ENCODE peak calls at places on chromosomes 3 and 15, in seven cellular contexts. T is fibroblast of lung; F is CD4-positive, alpha-beta T cell; U is ovary; S is HCT116; R is RWPE1; W is hepatocyte. D is an unnamed sample.

GRCh38 chr3:52038227-52038626 is 18.1 kb downstream of the DUSP7 start:
- DNase-seq in R (peak), U (no peak), T (no peak), F (no peak), W (no peak), S (no peak), D (no peak)

GRCh38 chr15:80160570-80161156 is 7.9 kb downstream of the FAH start:
- DNase-seq in U (no peak), T (peak), S (no peak), W (peak), F (no peak), R (peak), D (peak)

GRCh38 chr3:192850501-192850981 is 67.1 kb downstream of the MB21D2 start:
- DNase-seq in T (no peak), S (no peak), U (no peak), F (no peak), W (peak), R (peak), D (peak)

GRCh38 chr3:32951410-32951811 is at the start of gene CCR4:
- DNase-seq in R (no peak), F (peak), W (no peak), T (no peak), U (no peak), S (no peak), D (no peak)

GRCh38 chr3:27629381-27629780 is 92.7 kb downstream of the EOMES start:
- DNase-seq in W (no peak), S (no peak), R (no peak), T (no peak), F (no peak), U (no peak), D (no peak)

GRCh38 chr3:21109056-21109455 is 642.0 kb downstream of the ZNF385D start:
- DNase-seq in T (no peak), W (no peak), R (no peak), S (no peak), F (no peak), U (no peak), D (no peak)

GRCh38 chr3:16090013-16090412 is 84.5 kb upstream of the GALNT15 start:
- DNase-seq in F (no peak), S (no peak), T (peak), W (peak), U (no peak), R (peak), D (peak)

GRCh38 chr15:89492111-89492641 is 4.2 kb downstream of the RHCG start:
- DNase-seq in S (no peak), T (no peak), F (no peak), R (peak), U (no peak), W (no peak), D (no peak)

GRCh38 chr3:66722675-66723074 is 221.9 kb upstream of the LRIG1 start:
- DNase-seq in R (peak), T (peak), U (peak), F (no peak), S (no peak), W (no peak), D (no peak)

GRCh38 chr15:25724899-25725298 is 138.2 kb downstream of the ATP10A start:
- DNase-seq in U (no peak), W (no peak), R (no peak), T (no peak), S (no peak), F (no peak), D (no peak)

GRCh38 chr15:99209326-99209725 is 40.1 kb downstream of the TTC23 start:
- DNase-seq in U (no peak), S (no peak), W (no peak), F (no peak), T (no peak), R (no peak), D (no peak)

GRCh38 chr15:42373936-42374335 is 14.6 kb downstream of the CAPN3 start:
- DNase-seq in R (no peak), U (no peak), W (no peak), S (no peak), F (no peak), T (no peak), D (no peak)

GRCh38 chr3:140720242-140720641 is 42.4 kb downstream of the TRIM42 start:
- DNase-seq in U (no peak), S (no peak), F (no peak), W (peak), R (no peak), T (no peak), D (no peak)

GRCh38 chr15:83698294-83698693 is 44.4 kb downstream of the ADAMTSL3 start:
- DNase-seq in S (no peak), R (peak), T (peak), F (no peak), W (peak), U (peak), D (peak)

GRCh38 chr15:47384316-47384715 is 333.0 kb upstream of the SEMA6D start:
- DNase-seq in R (peak), S (no peak), T (peak), F (no peak), U (peak), W (peak), D (peak)

GRCh38 chr3:149487598-149488197 is 13.2 kb downstream of the TM4SF4 start:
- DNase-seq in S (peak), R (no peak), F (no peak), T (no peak), W (no peak), U (no peak), D (no peak)

GRCh38 chr15:92001307-92001706 is 147.8 kb downstream of the SLCO3A1 start:
- DNase-seq in F (no peak), W (no peak), T (no peak), S (no peak), U (no peak), R (no peak), D (no peak)

GRCh38 chr3:11251807-11252176 is 20.4 kb upstream of the ATG7 start:
- DNase-seq in R (no peak), S (no peak), W (no peak), T (no peak), U (no peak), F (no peak), D (no peak)

GRCh38 chr3:149908558-149908957 is 62.1 kb downstream of the PFN2 start:
- DNase-seq in U (no peak), F (no peak), S (no peak), R (no peak), W (no peak), T (no peak), D (no peak)

GRCh38 chr3:149180057-149180573 is 41.5 kb downstream of the CP start:
- DNase-seq in W (peak), R (peak), S (peak), T (peak), F (no peak), U (peak), D (peak)

GRCh38 chr15:77759896-77760592 is 127.3 kb upstream of the LINGO1 start:
- DNase-seq in F (no peak), W (no peak), R (no peak), U (no peak), T (no peak), S (peak), D (no peak)

GRCh38 chr3:48428863-48429415 is 947 bp downstream of the PLXNB1 start:
- DNase-seq in T (peak), U (peak), R (no peak), S (no peak), F (peak), W (peak), D (no peak)

GRCh38 chr3:58026598-58026997 is 18.4 kb downstream of the FLNB start:
- DNase-seq in S (no peak), R (peak), F (no peak), U (no peak), W (no peak), T (no peak), D (no peak)

GRCh38 chr3:8990266-8991215 is 27.3 kb upstream of the RAD18 start:
- DNase-seq in U (no peak), F (no peak), W (peak), S (no peak), T (peak), R (no peak), D (no peak)

GRCh38 chr3:192079098-192079497 is 618.1 kb downstream of the PYDC2 start:
- DNase-seq in T (no peak), R (no peak), W (no peak), U (no peak), F (no peak), S (no peak), D (no peak)

GRCh38 chr15:33278816-33279612 is 31.8 kb upstream of the RYR3 start:
- DNase-seq in T (peak), R (peak), W (peak), F (no peak), U (no peak), S (peak), D (peak)

GRCh38 chr15:77784361-77785292 is 151.9 kb upstream of the LINGO1 start:
- DNase-seq in S (peak), F (no peak), T (peak), R (peak), W (peak), U (no peak), D (no peak)

GRCh38 chr3:98558100-98558499 is 26.3 kb downstream of the GPR15 start:
- DNase-seq in S (no peak), U (no peak), T (no peak), F (no peak), R (no peak), W (no peak), D (no peak)

GRCh38 chr3:73007992-73008712 is 11.5 kb downstream of the PPP4R2 start:
- DNase-seq in U (no peak), W (no peak), F (no peak), S (no peak), T (peak), R (no peak), D (no peak)

GRCh38 chr15:66896611-66897010 is 168.8 kb upstream of the SMAD3 start:
- DNase-seq in U (no peak), R (no peak), T (no peak), F (no peak), S (no peak), W (no peak), D (no peak)

GRCh38 chr3:114660808-114661207 is 367.0 kb downstream of the TIGIT start:
- DNase-seq in U (no peak), T (no peak), S (no peak), F (no peak), R (no peak), W (no peak), D (no peak)

GRCh38 chr15:75249726-75250125 is 8.4 kb upstream of the GOLGA6C start:
- DNase-seq in U (no peak), S (no peak), W (no peak), T (no peak), F (no peak), R (no peak), D (no peak)

GRCh38 chr3:159126261-159127020 is 324.6 kb downstream of the MFSD1 start:
- DNase-seq in W (no peak), R (no peak), S (no peak), F (no peak), T (no peak), U (no peak), D (no peak)

GRCh38 chr3:42690766-42691680 is 5.7 kb downstream of the KLHL40 start:
- DNase-seq in R (no peak), U (no peak), S (no peak), T (no peak), F (no peak), W (no peak), D (no peak)

GRCh38 chr15:69648215-69648614 is 195.6 kb downstream of the RPLP1 start:
- DNase-seq in R (no peak), F (no peak), W (peak), S (no peak), U (no peak), T (no peak), D (no peak)

GRCh38 chr3:43638594-43639447 is 17.0 kb upstream of the ANO10 start:
- DNase-seq in W (peak), U (no peak), S (peak), T (peak), R (peak), F (no peak), D (peak)

GRCh38 chr3:75983609-75984290 is 198.4 kb upstream of the ZNF717 start:
- DNase-seq in F (no peak), T (peak), U (no peak), R (no peak), W (no peak), S (no peak), D (no peak)

GRCh38 chr15:68151277-68151676 is 53.9 kb downstream of the CALML4 start:
- DNase-seq in W (no peak), S (no peak), T (peak), U (no peak), F (no peak), R (no peak), D (peak)

DNA sequence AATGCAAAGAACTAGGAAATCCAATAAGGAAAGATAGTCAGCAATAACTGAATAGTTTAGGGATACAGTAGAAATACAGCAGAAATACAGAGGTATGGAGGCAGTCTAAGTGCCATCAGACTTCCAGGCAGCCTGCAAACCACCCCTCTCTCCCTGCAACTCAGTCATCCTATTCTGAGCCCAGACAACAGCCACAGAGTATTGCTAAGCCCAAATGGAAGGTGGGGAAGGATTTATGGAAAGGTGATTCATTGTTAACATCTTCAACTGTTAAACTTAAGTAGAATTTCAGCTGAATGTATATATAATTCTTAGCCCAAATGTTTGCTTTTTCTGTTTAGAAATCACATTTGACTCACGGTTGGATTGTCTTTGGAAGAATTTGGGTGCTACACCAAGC is 300.4 kb downstream of the RBMS3 start:
- DNase-seq in S (no peak), F (no peak), W (no peak), R (no peak), U (no peak), T (no peak), D (no peak)
- H3K27ac ChIP-seq in S (no peak), F (no peak), W (no peak), R (no peak), U (no peak), T (no peak), D (no peak)

DNA sequence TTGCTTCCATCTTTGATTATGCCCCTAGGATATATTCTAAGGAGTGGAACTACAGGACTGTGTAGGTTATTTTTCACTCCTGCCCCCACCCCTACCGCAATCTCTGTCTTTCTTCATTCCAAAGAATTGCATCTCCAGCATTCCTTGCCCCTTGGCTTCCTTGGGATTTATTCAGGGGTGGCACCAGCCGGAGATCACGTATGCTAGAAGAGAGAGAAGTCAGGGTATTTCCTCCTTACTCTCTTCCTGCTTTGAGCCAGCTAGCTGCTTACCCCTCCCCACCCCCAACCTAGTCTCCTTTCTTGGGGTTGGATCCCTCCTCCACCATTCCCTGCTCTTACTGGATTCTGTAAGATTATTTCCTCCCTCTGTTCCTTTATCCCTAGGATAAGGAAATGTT is 35.0 kb upstream of the DENND4A start:
- DNase-seq in R (no peak), F (no peak), U (no peak), T (no peak), S (no peak), W (no peak), D (no peak)
- H3K27ac ChIP-seq in R (no peak), F (peak), U (no peak), T (no peak), S (no peak), W (no peak), D (no peak)

DNA sequence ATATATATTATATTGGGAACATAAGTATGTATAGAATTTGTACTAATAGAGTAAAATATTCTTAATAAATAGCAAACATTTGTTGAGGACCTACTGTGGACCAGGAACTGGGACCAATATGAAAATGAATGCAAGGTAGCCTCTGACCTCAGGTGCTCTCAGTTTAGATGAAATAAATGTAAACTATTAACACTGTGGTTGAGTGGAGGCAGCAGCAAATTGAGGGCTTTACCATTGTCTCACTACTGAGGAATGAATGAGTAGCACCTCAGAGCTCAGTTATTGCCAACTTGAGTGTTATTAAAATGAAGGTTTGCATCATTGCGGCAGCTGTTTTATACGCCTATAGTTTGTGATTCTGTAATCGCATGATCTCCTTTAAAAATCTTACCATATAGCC is 90.9 kb upstream of the CGNL1 start:
- DNase-seq in W (no peak), T (no peak), S (no peak), U (no peak), F (no peak), R (no peak), D (no peak)
- H3K27ac ChIP-seq in W (no peak), T (no peak), S (no peak), U (no peak), F (no peak), R (no peak), D (no peak)

DNA sequence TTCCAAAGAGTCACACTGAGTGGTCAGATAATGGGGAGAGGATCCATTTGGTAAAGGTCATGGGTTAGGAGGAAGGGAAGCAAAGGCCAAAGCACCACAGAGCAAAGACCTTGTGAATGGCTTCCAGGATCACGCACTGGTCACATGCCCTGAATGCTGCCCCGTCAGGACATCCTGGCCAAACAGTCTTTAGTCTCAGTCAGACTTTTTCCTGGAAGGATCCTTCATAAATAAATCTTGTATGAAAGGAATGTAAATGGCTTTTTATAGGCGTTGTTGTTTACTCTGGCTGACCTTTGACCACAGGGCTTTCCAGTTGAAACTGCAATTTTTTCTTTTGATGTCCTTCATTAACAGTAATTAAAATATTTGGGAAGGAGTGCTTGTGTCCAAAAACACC is 48.3 kb downstream of the CHAC1 start:
- DNase-seq in F (no peak), T (no peak), R (no peak), S (no peak), W (peak), U (no peak), D (no peak)
- H3K27ac ChIP-seq in F (no peak), T (peak), R (no peak), S (no peak), W (peak), U (no peak), D (peak)

GRCh38 chr15:38539008-38539343 is 25.6 kb downstream of the RASGRP1 start:
- DNase-seq in T (no peak), W (no peak), S (no peak), F (no peak), U (no peak), R (no peak), D (no peak)
- H3K27ac ChIP-seq in T (no peak), W (no peak), S (no peak), F (peak), U (no peak), R (no peak), D (no peak)

DNA sequence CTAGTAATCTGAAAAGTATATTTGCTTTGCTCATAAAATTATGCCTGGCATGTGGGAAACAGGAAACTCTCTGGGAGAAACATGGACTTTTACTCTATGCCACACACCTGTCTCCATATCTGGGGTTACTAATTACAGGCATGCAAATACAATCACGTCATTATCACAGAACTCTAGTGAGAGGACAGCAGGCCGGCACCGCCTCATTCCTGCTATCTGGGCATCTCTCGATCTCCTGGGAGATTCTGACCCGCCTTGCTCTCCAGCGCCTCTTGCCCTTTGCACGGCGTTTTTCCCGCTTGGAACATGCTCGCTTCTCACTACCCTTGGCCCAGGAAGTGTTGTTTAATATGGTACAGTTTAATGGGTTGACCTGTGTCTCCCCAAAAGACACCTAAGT is 45.4 kb upstream of the PARL start:
- DNase-seq in T (no peak), F (no peak), S (no peak), W (peak), U (no peak), R (no peak), D (no peak)
- H3K27ac ChIP-seq in T (no peak), F (no peak), S (no peak), W (peak), U (no peak), R (no peak), D (no peak)

DNA sequence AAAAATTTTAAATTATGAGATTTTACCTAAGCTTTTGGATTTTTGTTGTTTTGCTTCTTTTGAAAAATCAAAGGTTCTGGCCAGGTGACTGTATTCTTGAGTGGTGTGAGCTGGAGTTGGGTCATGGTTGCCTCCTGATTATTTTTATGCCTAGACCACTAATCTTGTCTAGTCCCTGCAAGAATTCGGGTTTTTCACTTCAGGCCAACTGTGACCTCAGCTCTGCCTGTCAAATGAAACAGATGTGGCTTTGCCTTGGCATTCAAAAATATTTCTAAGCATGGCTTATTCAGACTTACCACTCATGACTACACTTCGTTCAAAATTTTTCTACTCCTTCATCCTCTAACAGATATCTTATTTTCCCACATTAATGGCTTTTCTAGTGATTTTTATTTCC is 25.4 kb upstream of the CDV3 start:
- DNase-seq in U (no peak), T (no peak), F (no peak), W (no peak), S (no peak), R (no peak), D (no peak)
- H3K27ac ChIP-seq in U (no peak), T (peak), F (no peak), W (peak), S (no peak), R (peak), D (no peak)

DNA sequence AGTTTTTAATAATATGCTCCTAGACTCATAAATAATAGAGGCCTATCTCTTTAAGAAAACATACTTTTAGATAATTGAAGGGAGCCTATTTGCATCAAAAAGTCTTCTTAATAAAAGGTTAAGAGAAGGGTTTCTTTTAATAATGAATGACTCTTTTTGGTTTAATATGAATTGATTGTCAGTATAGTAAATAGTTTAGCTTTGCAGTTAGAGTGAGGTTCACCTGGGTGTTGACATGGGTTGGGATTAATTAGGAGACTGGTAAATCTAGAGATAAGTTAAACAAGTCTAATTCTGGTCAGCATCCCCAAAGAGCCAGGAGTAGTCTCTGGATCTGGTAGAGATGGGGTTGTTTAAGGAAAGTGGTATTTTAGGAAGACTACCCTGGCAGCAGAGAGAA is 43.0 kb downstream of the KAT2B start:
- DNase-seq in W (no peak), F (no peak), U (no peak), T (no peak), R (no peak), S (no peak), D (no peak)
- H3K27ac ChIP-seq in W (no peak), F (no peak), U (no peak), T (no peak), R (no peak), S (no peak), D (no peak)

GRCh38 chr15:96326551-96327154 is 3.8 kb upstream of the NR2F2 start:
- DNase-seq in F (no peak), W (peak), T (peak), R (no peak), S (no peak), U (peak), D (no peak)
- H3K27ac ChIP-seq in F (no peak), W (peak), T (peak), R (peak), S (peak), U (peak), D (peak)